ENCODE peak calls at places on chromosomes 2 and 18, in four cellular contexts. V is stromal cell of bone marrow, C is cardiac muscle cell, Q is PC-9. L is an unnamed sample.
A peak's percentile ranks its signal among the peaks of the same experiment; 100 is the strongest.

GRCh38 chr2:206154197-206154596 is 5.0 kb downstream of the NDUFS1 start:
- DNase-seq in V (no peak), C (peak; percentile 8), Q (no peak), L (no peak)

GRCh38 chr2:105756435-105756834 is 11.7 kb downstream of the NCK2 start:
- DNase-seq in V (no peak), C (no peak), Q (no peak), L (no peak)

GRCh38 chr2:27264753-27265535 is 2.1 kb upstream of the SLC30A3 start:
- DNase-seq in V (no peak), C (peak; percentile 90), Q (peak; percentile 66), L (no peak)

GRCh38 chr2:241489080-241489479 is 19.3 kb downstream of the STK25 start:
- DNase-seq in V (no peak), C (no peak), Q (no peak), L (no peak)

GRCh38 chr2:163732718-163733117 is 3.1 kb downstream of the FIGN start:
- DNase-seq in V (no peak), C (no peak), Q (no peak), L (no peak)

GRCh38 chr18:36314754-36315153 is 17.2 kb downstream of the FHOD3 start:
- DNase-seq in V (peak; percentile 71), C (no peak), Q (peak; percentile 19), L (no peak)

GRCh38 chr2:237556773-237557632 is 9.4 kb upstream of the PRLH start:
- DNase-seq in V (no peak), C (no peak), Q (no peak), L (no peak)

GRCh38 chr2:135072125-135072997 is 20.3 kb downstream of the RAB3GAP1 start:
- DNase-seq in V (no peak), C (no peak), Q (no peak), L (no peak)

GRCh38 chr2:170323743-170324142 is 145.8 kb downstream of the MYO3B start:
- DNase-seq in V (no peak), C (no peak), Q (no peak), L (no peak)

GRCh38 chr2:196823750-196824149 is 14.6 kb upstream of the C2orf66 start:
- DNase-seq in V (no peak), C (no peak), Q (no peak), L (no peak)

GRCh38 chr2:95530734-95531133 is 46.2 kb upstream of the TRIM43B start:
- DNase-seq in V (no peak), C (no peak), Q (no peak), L (no peak)

GRCh38 chr2:16120591-16120990 is 180.2 kb downstream of the MYCN start:
- DNase-seq in V (no peak), C (no peak), Q (no peak), L (no peak)

GRCh38 chr2:239689410-239689809 is 288.6 kb upstream of the HDAC4 start:
- DNase-seq in V (no peak), C (no peak), Q (no peak), L (no peak)

GRCh38 chr2:114219501-114219900 is 222.9 kb upstream of the DPP10 start:
- DNase-seq in V (no peak), C (no peak), Q (no peak), L (no peak)

GRCh38 chr2:175282300-175282699 is 100.8 kb upstream of the ATP5MC3 start:
- DNase-seq in V (peak; percentile 5), C (peak; percentile 31), Q (no peak), L (no peak)

GRCh38 chr2:134522436-134522835 is 196.4 kb downstream of the TMEM163 start:
- DNase-seq in V (no peak), C (no peak), Q (no peak), L (no peak)

GRCh38 chr2:13218205-13218604 is 501.5 kb downstream of the TRIB2 start:
- DNase-seq in V (no peak), C (no peak), Q (no peak), L (no peak)